ENCODE peak calls at places on chromosome 15, in nine cellular contexts. One of them, this sample, is unnamed.

GRCh38 chr15:95663156-95663831 is 667.2 kb upstream of the NR2F2 start:
- DNase-seq in pancreas: no peak
- DNase-seq in BJ: peak; percentile 21
- DNase-seq in uterus: no peak
- DNase-seq in left ventricle myocardium inferior: no peak
- DNase-seq in fibroblast of lung: peak; percentile 54
- DNase-seq in cardiac muscle cell: peak; percentile 18
- DNase-seq in tibial nerve: no peak
- DNase-seq in HCT116: no peak
- DNase-seq in this sample: no peak

GRCh38 chr15:100842756-100843730 is 36.6 kb upstream of the ALDH1A3 start:
- DNase-seq in pancreas: no peak
- DNase-seq in BJ: peak; percentile 63
- DNase-seq in uterus: no peak
- DNase-seq in left ventricle myocardium inferior: no peak
- DNase-seq in fibroblast of lung: peak; percentile 92
- DNase-seq in cardiac muscle cell: peak; percentile 56
- DNase-seq in tibial nerve: no peak
- DNase-seq in HCT116: no peak
- DNase-seq in this sample: no peak

GRCh38 chr15:71411538-71412482 is 296.5 kb downstream of the THSD4 start:
- DNase-seq in pancreas: no peak
- DNase-seq in BJ: peak; percentile 40
- DNase-seq in uterus: peak; percentile 40
- DNase-seq in left ventricle myocardium inferior: no peak
- DNase-seq in fibroblast of lung: peak; percentile 81
- DNase-seq in cardiac muscle cell: peak; percentile 42
- DNase-seq in tibial nerve: peak; percentile 7
- DNase-seq in HCT116: no peak
- DNase-seq in this sample: peak; percentile 57

GRCh38 chr15:90337256-90337655 is 14.8 kb upstream of the ZNF774 start:
- DNase-seq in pancreas: no peak
- DNase-seq in BJ: no peak
- DNase-seq in uterus: no peak
- DNase-seq in left ventricle myocardium inferior: no peak
- DNase-seq in fibroblast of lung: no peak
- DNase-seq in cardiac muscle cell: no peak
- DNase-seq in tibial nerve: no peak
- DNase-seq in HCT116: no peak
- DNase-seq in this sample: no peak

GRCh38 chr15:70214266-70214665 is 116.5 kb upstream of the TLE3 start:
- DNase-seq in pancreas: no peak
- DNase-seq in BJ: no peak
- DNase-seq in uterus: no peak
- DNase-seq in left ventricle myocardium inferior: no peak
- DNase-seq in fibroblast of lung: no peak
- DNase-seq in cardiac muscle cell: no peak
- DNase-seq in tibial nerve: no peak
- DNase-seq in HCT116: no peak
- DNase-seq in this sample: no peak

GRCh38 chr15:50280271-50280670 is 14.7 kb upstream of the HDC start:
- DNase-seq in pancreas: no peak
- DNase-seq in BJ: no peak
- DNase-seq in uterus: no peak
- DNase-seq in left ventricle myocardium inferior: no peak
- DNase-seq in fibroblast of lung: no peak
- DNase-seq in cardiac muscle cell: no peak
- DNase-seq in tibial nerve: no peak
- DNase-seq in HCT116: no peak
- DNase-seq in this sample: peak; percentile 35

GRCh38 chr15:48644827-48645557 is 517 bp downstream of the FBN1 start:
- DNase-seq in pancreas: peak; percentile 14
- DNase-seq in BJ: no peak
- DNase-seq in uterus: peak; percentile 62
- DNase-seq in left ventricle myocardium inferior: peak; percentile 49
- DNase-seq in fibroblast of lung: peak; percentile 76
- DNase-seq in cardiac muscle cell: peak; percentile 77
- DNase-seq in tibial nerve: no peak
- DNase-seq in HCT116: no peak
- DNase-seq in this sample: no peak

GRCh38 chr15:72992733-72993321 is 59.4 kb upstream of the NEO1 start:
- DNase-seq in pancreas: no peak
- DNase-seq in BJ: no peak
- DNase-seq in uterus: no peak
- DNase-seq in left ventricle myocardium inferior: no peak
- DNase-seq in fibroblast of lung: no peak
- DNase-seq in cardiac muscle cell: peak; percentile 67
- DNase-seq in tibial nerve: no peak
- DNase-seq in HCT116: no peak
- DNase-seq in this sample: no peak

GRCh38 chr15:58702233-58702632 is 47.3 kb downstream of the ADAM10 start:
- DNase-seq in pancreas: no peak
- DNase-seq in BJ: no peak
- DNase-seq in uterus: no peak
- DNase-seq in left ventricle myocardium inferior: no peak
- DNase-seq in fibroblast of lung: no peak
- DNase-seq in cardiac muscle cell: no peak
- DNase-seq in tibial nerve: no peak
- DNase-seq in HCT116: no peak
- DNase-seq in this sample: no peak

GRCh38 chr15:85031944-85032587 is 50.4 kb downstream of the PDE8A start:
- DNase-seq in pancreas: no peak
- DNase-seq in BJ: no peak
- DNase-seq in uterus: no peak
- DNase-seq in left ventricle myocardium inferior: no peak
- DNase-seq in fibroblast of lung: no peak
- DNase-seq in cardiac muscle cell: no peak
- DNase-seq in tibial nerve: no peak
- DNase-seq in HCT116: no peak
- DNase-seq in this sample: no peak

GRCh38 chr15:81024891-81025290 is 24.2 kb downstream of the TLNRD1 start:
- DNase-seq in pancreas: no peak
- DNase-seq in BJ: no peak
- DNase-seq in uterus: no peak
- DNase-seq in left ventricle myocardium inferior: no peak
- DNase-seq in fibroblast of lung: no peak
- DNase-seq in cardiac muscle cell: no peak
- DNase-seq in tibial nerve: no peak
- DNase-seq in HCT116: no peak
- DNase-seq in this sample: no peak

DNA sequence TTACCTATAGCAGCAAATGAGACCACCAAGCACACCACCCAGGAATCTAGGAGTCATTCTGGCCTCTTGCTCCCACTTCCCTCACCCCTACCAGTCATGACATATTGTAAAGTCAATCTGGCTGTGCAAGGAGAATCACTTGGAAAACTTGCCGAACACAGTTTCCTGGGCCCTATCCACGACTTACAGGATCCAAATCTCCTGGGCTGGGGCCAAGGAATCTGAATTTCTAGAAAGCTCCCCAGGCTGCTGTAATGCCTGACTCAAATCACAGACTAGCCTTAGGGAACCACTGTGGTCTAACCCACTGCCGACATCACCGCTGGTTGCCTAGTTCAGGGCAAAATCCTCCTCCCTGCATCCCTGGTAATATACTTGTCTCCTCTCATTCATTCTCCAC is 4.2 kb upstream of the CRABP1 start:
- DNase-seq in pancreas: no peak
- DNase-seq in BJ: no peak
- DNase-seq in uterus: no peak
- DNase-seq in left ventricle myocardium inferior: no peak
- DNase-seq in fibroblast of lung: no peak
- DNase-seq in cardiac muscle cell: no peak
- DNase-seq in tibial nerve: no peak
- DNase-seq in HCT116: no peak
- DNase-seq in this sample: no peak
- H3K27me3 ChIP-seq in pancreas: peaks cover 3% of the 10 kb centered on the region
- H3K27me3 ChIP-seq in BJ: peaks cover 27% of the 10 kb centered on the region
- H3K27me3 ChIP-seq in uterus: no peaks in the 10 kb centered on the region
- H3K27me3 ChIP-seq in left ventricle myocardium inferior: peaks cover 73% of the 10 kb centered on the region
- H3K27me3 ChIP-seq in fibroblast of lung: peaks cover 35% of the 10 kb centered on the region
- H3K27me3 ChIP-seq in cardiac muscle cell: peaks cover 44% of the 10 kb centered on the region
- H3K27me3 ChIP-seq in tibial nerve: peaks cover 51% of the 10 kb centered on the region
- H3K27me3 ChIP-seq in HCT116: peaks cover 3% of the 10 kb centered on the region
- H3K27me3 ChIP-seq in this sample: peaks cover 44% of the 10 kb centered on the region

DNA sequence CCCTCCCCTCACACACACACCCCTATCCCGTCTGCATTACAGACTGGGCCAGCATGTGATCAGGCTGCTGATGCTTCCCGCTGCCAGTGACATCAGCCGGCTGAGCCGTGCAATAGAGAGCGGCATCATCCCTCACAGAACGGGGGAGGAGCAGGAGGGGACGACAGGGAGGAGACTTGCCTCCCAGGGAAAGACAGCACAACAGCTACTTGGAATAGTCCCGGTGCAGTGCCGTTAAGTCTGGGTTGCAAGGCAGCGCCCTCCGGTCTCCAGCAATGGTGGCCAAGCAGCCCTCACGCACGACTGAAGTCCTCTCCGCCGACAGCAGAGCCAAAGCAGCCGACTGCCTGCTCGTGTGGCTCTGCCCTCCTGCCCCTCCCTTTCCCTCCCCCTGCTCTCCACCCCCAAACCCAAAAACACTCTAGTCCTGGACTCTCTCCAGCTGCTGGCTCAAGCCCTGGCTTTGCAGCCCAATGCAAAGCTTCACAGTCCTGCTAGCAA is 31.5 kb upstream of the RPS17 start:
- DNase-seq in pancreas: peak; percentile 45
- DNase-seq in BJ: peak; percentile 52
- DNase-seq in uterus: peak; percentile 78
- DNase-seq in left ventricle myocardium inferior: peak; percentile 53
- DNase-seq in fibroblast of lung: peak; percentile 81
- DNase-seq in cardiac muscle cell: peak; percentile 82
- DNase-seq in tibial nerve: peak; percentile 52
- DNase-seq in HCT116: no peak
- DNase-seq in this sample: no peak
- H3K4me3 ChIP-seq in pancreas: peak overlapping the region; percentile 24
- H3K4me3 ChIP-seq in BJ: peak overlapping the region; percentile 42
- H3K4me3 ChIP-seq in uterus: peak overlapping the region; percentile 26
- H3K4me3 ChIP-seq in left ventricle myocardium inferior: peak overlapping the region; percentile 63
- H3K4me3 ChIP-seq in fibroblast of lung: peak overlapping the region; percentile 41
- H3K4me3 ChIP-seq in cardiac muscle cell: peak overlapping the region; percentile 4
- H3K4me3 ChIP-seq in tibial nerve: peak overlapping the region; percentile 21
- H3K4me3 ChIP-seq in HCT116: no peak overlapping the region
- H3K4me3 ChIP-seq in this sample: peak overlapping the region; percentile 11

GRCh38 chr15:83435782-83436181 is 11.4 kb upstream of the SH3GL3 start:
- DNase-seq in pancreas: no peak
- DNase-seq in BJ: no peak
- DNase-seq in uterus: no peak
- DNase-seq in left ventricle myocardium inferior: no peak
- DNase-seq in fibroblast of lung: no peak
- DNase-seq in cardiac muscle cell: no peak
- DNase-seq in tibial nerve: no peak
- DNase-seq in HCT116: no peak
- DNase-seq in this sample: no peak

GRCh38 chr15:83435202-83435601 is 11.9 kb upstream of the SH3GL3 start:
- DNase-seq in pancreas: no peak
- DNase-seq in BJ: no peak
- DNase-seq in uterus: no peak
- DNase-seq in left ventricle myocardium inferior: no peak
- DNase-seq in fibroblast of lung: peak; percentile 40
- DNase-seq in cardiac muscle cell: peak; percentile 37
- DNase-seq in tibial nerve: no peak
- DNase-seq in HCT116: no peak
- DNase-seq in this sample: no peak

DNA sequence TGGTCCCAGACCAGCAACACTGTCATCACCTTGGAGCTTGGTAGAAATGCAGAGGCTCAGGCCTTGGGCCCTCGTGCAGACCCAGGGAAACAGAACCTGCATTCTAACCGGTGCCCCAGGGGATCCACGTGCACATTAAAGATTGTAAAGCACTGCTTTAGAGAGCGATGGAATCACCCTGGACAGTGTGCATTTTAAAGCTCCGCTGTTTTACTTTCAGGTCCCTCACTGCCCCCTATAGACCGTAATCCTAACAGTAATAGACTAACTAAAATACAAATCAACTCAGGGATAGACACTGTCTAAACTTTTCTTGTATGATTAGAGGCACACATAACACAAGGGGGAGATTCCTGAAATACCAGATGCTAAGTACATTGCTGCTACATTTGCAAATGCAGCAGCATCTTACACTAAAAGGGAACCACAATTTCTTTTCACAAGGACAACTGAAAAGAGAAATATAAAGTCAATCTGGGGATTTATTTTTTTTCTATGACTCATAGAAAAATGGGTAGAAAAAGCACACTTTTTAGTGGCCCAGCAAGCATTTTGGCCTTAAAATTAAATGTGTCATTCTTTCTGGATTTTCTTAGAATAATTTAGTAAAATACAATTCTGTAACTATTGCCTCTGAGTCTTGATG is 10.5 kb upstream of the SH3GL3 start:
- DNase-seq in pancreas: no peak
- DNase-seq in BJ: no peak
- DNase-seq in uterus: no peak
- DNase-seq in left ventricle myocardium inferior: no peak
- DNase-seq in fibroblast of lung: peak; percentile 72
- DNase-seq in cardiac muscle cell: peak; percentile 80
- DNase-seq in tibial nerve: no peak
- DNase-seq in HCT116: peak; percentile 33
- DNase-seq in this sample: peak; percentile 23
- TF ChIP-seq CTCF in pancreas: no peak
- TF ChIP-seq CTCF in BJ: peak; percentile 62
- TF ChIP-seq CTCF in uterus: no peak
- TF ChIP-seq CTCF in left ventricle myocardium inferior: peak; percentile 56
- TF ChIP-seq CTCF in fibroblast of lung: peak; percentile 69
- TF ChIP-seq CTCF in cardiac muscle cell: peak; percentile 73
- TF ChIP-seq CTCF in tibial nerve: no peak
- TF ChIP-seq CTCF in HCT116: peak; percentile 58
- TF ChIP-seq CTCF in this sample: peak; percentile 67

GRCh38 chr15:33671456-33671855 is 296.8 kb upstream of the CHRM5 start:
- DNase-seq in pancreas: no peak
- DNase-seq in BJ: no peak
- DNase-seq in uterus: no peak
- DNase-seq in left ventricle myocardium inferior: no peak
- DNase-seq in fibroblast of lung: no peak
- DNase-seq in cardiac muscle cell: no peak
- DNase-seq in tibial nerve: no peak
- DNase-seq in HCT116: no peak
- DNase-seq in this sample: no peak

GRCh38 chr15:33678606-33679005 is 289.7 kb upstream of the CHRM5 start:
- DNase-seq in pancreas: no peak
- DNase-seq in BJ: no peak
- DNase-seq in uterus: no peak
- DNase-seq in left ventricle myocardium inferior: no peak
- DNase-seq in fibroblast of lung: no peak
- DNase-seq in cardiac muscle cell: no peak
- DNase-seq in tibial nerve: no peak
- DNase-seq in HCT116: no peak
- DNase-seq in this sample: no peak

GRCh38 chr15:33670567-33670966 is 297.7 kb upstream of the CHRM5 start:
- DNase-seq in pancreas: no peak
- DNase-seq in BJ: no peak
- DNase-seq in uterus: no peak
- DNase-seq in left ventricle myocardium inferior: no peak
- DNase-seq in fibroblast of lung: no peak
- DNase-seq in cardiac muscle cell: no peak
- DNase-seq in tibial nerve: no peak
- DNase-seq in HCT116: no peak
- DNase-seq in this sample: no peak

GRCh38 chr15:33679065-33679464 is 289.2 kb upstream of the CHRM5 start:
- DNase-seq in pancreas: no peak
- DNase-seq in BJ: no peak
- DNase-seq in uterus: no peak
- DNase-seq in left ventricle myocardium inferior: no peak
- DNase-seq in fibroblast of lung: no peak
- DNase-seq in cardiac muscle cell: no peak
- DNase-seq in tibial nerve: no peak
- DNase-seq in HCT116: no peak
- DNase-seq in this sample: peak; percentile 90

GRCh38 chr15:33675246-33675645 is 293.1 kb upstream of the CHRM5 start:
- DNase-seq in pancreas: no peak
- DNase-seq in BJ: no peak
- DNase-seq in uterus: no peak
- DNase-seq in left ventricle myocardium inferior: no peak
- DNase-seq in fibroblast of lung: peak; percentile 32
- DNase-seq in cardiac muscle cell: peak; percentile 36
- DNase-seq in tibial nerve: peak; percentile 15
- DNase-seq in HCT116: peak; percentile 26
- DNase-seq in this sample: no peak
- H3K27me3 ChIP-seq in pancreas: no peaks in the 10 kb centered on the region
- H3K27me3 ChIP-seq in BJ: peaks cover 7% of the 10 kb centered on the region
- H3K27me3 ChIP-seq in uterus: no peaks in the 10 kb centered on the region
- H3K27me3 ChIP-seq in left ventricle myocardium inferior: peaks cover 80% of the 10 kb centered on the region
- H3K27me3 ChIP-seq in fibroblast of lung: peaks cover 5% of the 10 kb centered on the region
- H3K27me3 ChIP-seq in cardiac muscle cell: no peaks in the 10 kb centered on the region
- H3K27me3 ChIP-seq in tibial nerve: no peaks in the 10 kb centered on the region
- H3K27me3 ChIP-seq in HCT116: peaks cover 85% of the 10 kb centered on the region
- H3K27me3 ChIP-seq in this sample: no peaks in the 10 kb centered on the region

This sample was measured in kidney epithelial cell.